ENCODE peak calls at places on chromosomes 6 and 20, in five cellular contexts. S is A549, B is anterior cingulate cortex, P is GM04504, E is foreskin fibroblast. H is an unnamed sample.

GRCh38 chr6:123803862-123804681 is at the start of gene NKAIN2:
- DNase-seq in E (no peak), S (no peak), B (peak), P (no peak), H (no peak)

GRCh38 chr6:154092336-154092962 is 53.4 kb downstream of the OPRM1 start:
- DNase-seq in B (no peak), E (no peak), P (no peak), S (no peak), H (no peak)

GRCh38 chr20:46695888-46696287 is 6.6 kb upstream of the TP53RK start:
- DNase-seq in P (peak), S (no peak), B (no peak), E (no peak), H (no peak)

GRCh38 chr20:835220-836045 is 1.9 kb downstream of the FAM110A start:
- DNase-seq in S (no peak), P (no peak), E (no peak), B (no peak), H (no peak)

GRCh38 chr20:58393299-58393698 is 4.3 kb downstream of the VAPB start:
- DNase-seq in B (no peak), S (no peak), E (peak), P (peak), H (no peak)

GRCh38 chr20:34108616-34109174 is 3.3 kb downstream of the EIF2S2 start:
- DNase-seq in E (no peak), B (no peak), S (no peak), P (no peak), H (no peak)

GRCh38 chr20:43590036-43590391 is 723 bp upstream of the IFT52 start:
- DNase-seq in B (peak), E (no peak), P (no peak), S (no peak), H (no peak)

GRCh38 chr20:48767269-48767960 is 60.4 kb downstream of the PREX1 start:
- DNase-seq in P (no peak), E (no peak), S (no peak), B (no peak), H (no peak)

GRCh38 chr6:7697820-7698623 is 27.9 kb upstream of the BMP6 start:
- DNase-seq in B (no peak), E (peak), P (peak), S (peak), H (peak)

GRCh38 chr6:155276638-155277037 is 12.8 kb downstream of the CLDN20 start:
- DNase-seq in E (no peak), P (no peak), S (no peak), B (no peak), H (no peak)

GRCh38 chr20:11849976-11850670 is 67.6 kb upstream of the BTBD3 start:
- DNase-seq in S (no peak), P (peak), E (peak), B (no peak), H (peak)

GRCh38 chr6:124294572-124294971 is 490.9 kb downstream of the NKAIN2 start:
- DNase-seq in E (no peak), S (no peak), B (no peak), P (no peak), H (no peak)

GRCh38 chr6:111589366-111589765 is 16.3 kb downstream of the TRAF3IP2 start:
- DNase-seq in P (peak), B (no peak), E (peak), S (peak), H (peak)

GRCh38 chr20:1932971-1933370 is 37.8 kb downstream of the SIRPA start:
- DNase-seq in P (no peak), B (no peak), E (no peak), S (no peak), H (no peak)

GRCh38 chr6:72975346-72975745 is 249.9 kb downstream of the KHDC1L start:
- DNase-seq in S (no peak), P (peak), E (no peak), B (no peak), H (no peak)

GRCh38 chr20:58160451-58161051 is 67.9 kb downstream of the ANKRD60 start:
- DNase-seq in P (peak), E (peak), B (no peak), S (no peak), H (no peak)